ENCODE peak calls at places on chromosomes 12 and 14, in seven cellular contexts. X, M, J, S, E, K and H are unnamed samples.

GRCh38 chr12:49264466-49264872 is 413 bp upstream of the TUBA1C start:
- DNase-seq in S (no peak), J (peak), K (peak), M (no peak), E (no peak), X (no peak), H (no peak)

GRCh38 chr14:59118171-59118570 is 70.3 kb upstream of the DAAM1 start:
- DNase-seq in M (no peak), K (no peak), S (no peak), J (no peak), E (no peak), X (no peak), H (no peak)

GRCh38 chr14:92690171-92691011 is 58.0 kb downstream of the LGMN start:
- DNase-seq in J (peak), M (no peak), X (peak), S (no peak), E (peak), K (no peak), H (peak)

GRCh38 chr12:116975779-116976393 is 65.1 kb downstream of the FBXW8 start:
- DNase-seq in S (no peak), J (no peak), K (no peak), M (no peak), X (peak), E (no peak), H (no peak)

GRCh38 chr12:64744422-64745258 is 14.6 kb downstream of the GNS start:
- DNase-seq in S (no peak), J (no peak), M (no peak), K (no peak), E (no peak), X (peak), H (no peak)

GRCh38 chr12:60684988-60685655 is 1089.3 kb downstream of the SLC16A7 start:
- DNase-seq in M (no peak), K (no peak), J (no peak), S (no peak), E (no peak), X (no peak), H (no peak)

GRCh38 chr14:77186911-77187648 is 5.5 kb downstream of the TMEM63C start:
- DNase-seq in J (no peak), S (peak), X (no peak), M (no peak), K (no peak), E (no peak), H (no peak)

GRCh38 chr12:113917393-113917792 is 48.7 kb downstream of the RBM19 start:
- DNase-seq in J (no peak), E (no peak), K (no peak), X (no peak), M (no peak), S (no peak), H (no peak)

GRCh38 chr12:103677341-103677740 is 90.3 kb downstream of the STAB2 start:
- DNase-seq in E (no peak), S (no peak), M (no peak), K (no peak), J (no peak), X (no peak), H (no peak)

GRCh38 chr12:12327802-12328201 is 22.2 kb downstream of the MANSC1 start:
- DNase-seq in E (no peak), X (peak), S (no peak), J (peak), M (no peak), K (no peak), H (peak)

GRCh38 chr14:68987653-68988036 is 8.5 kb upstream of the ACTN1 start:
- DNase-seq in K (no peak), S (no peak), X (no peak), M (no peak), J (peak), E (no peak), H (no peak)

GRCh38 chr14:84254205-84254788 is 1275.6 kb upstream of the FLRT2 start:
- DNase-seq in K (no peak), E (peak), X (no peak), S (no peak), M (no peak), J (no peak), H (peak)

GRCh38 chr14:45810152-45810872 is 557.3 kb upstream of the MIS18BP1 start:
- DNase-seq in X (no peak), K (no peak), J (no peak), E (no peak), M (no peak), S (no peak), H (no peak)
- TF ChIP-seq CTCF in X (no peak), K (no peak), J (no peak), E (no peak), M (no peak), S (no peak), H (no peak)

GRCh38 chr12:46562625-46563228 is 190.2 kb upstream of the SLC38A2 start:
- DNase-seq in S (no peak), K (no peak), E (no peak), X (peak), J (no peak), M (no peak), H (no peak)
- H3K27ac ChIP-seq in S (peak), K (no peak), E (no peak), X (no peak), J (no peak), M (peak), H (no peak)

GRCh38 chr14:39890026-39890425 is 457.8 kb upstream of the FBXO33 start:
- DNase-seq in E (no peak), J (no peak), X (no peak), K (no peak), S (no peak), M (no peak), H (no peak)

GRCh38 chr14:39880106-39880695 is 448.0 kb upstream of the FBXO33 start:
- DNase-seq in X (no peak), J (no peak), M (no peak), S (no peak), E (no peak), K (no peak), H (no peak)

GRCh38 chr14:39880965-39881364 is 448.7 kb upstream of the FBXO33 start:
- DNase-seq in X (no peak), J (no peak), S (no peak), E (no peak), K (no peak), M (no peak), H (no peak)

GRCh38 chr14:39884091-39884490 is 451.9 kb upstream of the FBXO33 start:
- DNase-seq in M (no peak), S (no peak), X (no peak), E (no peak), K (no peak), J (no peak), H (no peak)
- TF ChIP-seq CTCF in M (no peak), S (no peak), X (no peak), E (no peak), K (no peak), J (no peak), H (no peak)

GRCh38 chr12:66272650-66273049 is 29.6 kb upstream of the HELB start:
- DNase-seq in K (no peak), S (no peak), M (no peak), E (no peak), X (no peak), J (no peak), H (no peak)

GRCh38 chr12:66273147-66273546 is 29.1 kb upstream of the HELB start:
- DNase-seq in X (no peak), S (no peak), M (no peak), J (no peak), E (no peak), K (no peak), H (no peak)

GRCh38 chr12:66270613-66271012 is 31.7 kb upstream of the HELB start:
- DNase-seq in S (no peak), K (no peak), X (no peak), M (no peak), J (no peak), E (no peak), H (no peak)

GRCh38 chr12:66279127-66279712 is 23.1 kb upstream of the HELB start:
- DNase-seq in M (no peak), E (no peak), X (peak), S (no peak), K (peak), J (peak), H (no peak)

GRCh38 chr12:66275040-66275439 is 27.3 kb upstream of the HELB start:
- DNase-seq in S (no peak), E (no peak), M (no peak), K (no peak), X (no peak), J (no peak), H (no peak)
- H3K27ac ChIP-seq in S (no peak), E (no peak), M (no peak), K (no peak), X (no peak), J (no peak), H (no peak)

GRCh38 chr12:75437564-75437963 is 43.0 kb upstream of the GLIPR1 start:
- DNase-seq in E (no peak), J (no peak), K (no peak), X (peak), M (no peak), S (no peak), H (no peak)
- TF ChIP-seq CTCF in E (no peak), J (no peak), K (peak), X (no peak), M (no peak), S (no peak), H (peak)

GRCh38 chr12:6722863-6723262 is 983 bp upstream of the COPS7A start:
- DNase-seq in E (no peak), K (no peak), S (no peak), M (no peak), X (no peak), J (peak), H (no peak)
- H3K27ac ChIP-seq in E (no peak), K (no peak), S (no peak), M (no peak), X (no peak), J (peak), H (no peak)

GRCh38 chr12:128969480-128970055 is 116.3 kb downstream of the GLT1D1 start:
- DNase-seq in M (no peak), E (no peak), J (peak), K (no peak), S (no peak), X (no peak), H (no peak)
- TF ChIP-seq CTCF in M (no peak), E (peak), J (peak), K (peak), S (no peak), X (no peak), H (no peak)

DNA sequence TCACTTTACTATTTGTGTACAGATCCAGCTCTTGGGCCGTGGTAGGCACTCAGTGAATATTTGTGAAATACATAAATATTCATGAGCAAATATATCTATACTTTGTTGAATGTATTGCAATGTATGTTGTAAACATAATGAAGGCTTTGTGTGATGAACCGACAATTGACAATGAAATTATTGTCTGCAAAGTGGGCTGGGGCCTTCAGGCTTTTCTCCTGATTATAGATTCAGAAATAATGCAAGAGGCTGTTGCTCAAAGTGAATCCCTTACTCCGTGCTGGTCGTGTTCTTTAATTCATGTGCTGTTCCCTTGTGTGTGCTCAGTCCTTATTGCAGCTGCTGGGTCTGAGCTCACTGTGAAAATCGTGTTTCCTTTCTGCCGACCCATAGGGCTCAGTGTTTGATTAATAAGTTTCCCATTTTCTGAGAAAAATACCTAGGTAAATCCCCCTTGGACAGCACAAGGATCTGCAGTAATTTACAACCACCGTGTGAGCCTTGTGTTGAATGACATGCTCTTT is 81.4 kb downstream of the RGS6 start:
- DNase-seq in K (no peak), S (no peak), M (no peak), E (no peak), J (no peak), X (no peak), H (no peak)
- H3K27ac ChIP-seq in K (no peak), S (no peak), M (no peak), E (no peak), J (no peak), X (no peak), H (no peak)

GRCh38 chr12:41368006-41368405 is 179.9 kb downstream of the PDZRN4 start:
- DNase-seq in S (no peak), E (no peak), M (no peak), X (no peak), J (no peak), K (no peak), H (no peak)
- TF ChIP-seq CTCF in S (no peak), E (no peak), M (no peak), X (no peak), J (no peak), K (no peak), H (peak)

GRCh38 chr12:92898755-92899154 is 30.3 kb downstream of the EEA1 start:
- DNase-seq in E (no peak), X (no peak), S (no peak), M (no peak), J (no peak), K (no peak), H (no peak)
- H3K27ac ChIP-seq in E (peak), X (peak), S (peak), M (peak), J (no peak), K (no peak), H (peak)